ENCODE peak calls at places on chromosomes 16 and 17, in four cellular contexts. S is H9, Q is IMR-90, B is mesenchymal stem cell. R is an unnamed sample.

GRCh38 chr17:59840329-59840907 is 52.3 kb downstream of the TUBD1 start:
- DNase-seq in S (peak), Q (no peak), B (peak), R (no peak)

GRCh38 chr17:78774956-78775571 is 7.0 kb downstream of the CYTH1 start:
- DNase-seq in S (no peak), Q (no peak), B (no peak), R (no peak)

GRCh38 chr17:76529224-76529642 is 8.3 kb downstream of the CYGB start:
- DNase-seq in S (no peak), Q (peak), B (peak), R (no peak)

GRCh38 chr17:13584701-13585080 is 17.0 kb downstream of the HS3ST3A1 start:
- DNase-seq in S (no peak), Q (peak), B (no peak), R (no peak)

GRCh38 chr17:70171159-70171558 is 1.8 kb downstream of the KCNJ2 start:
- DNase-seq in S (no peak), Q (no peak), B (no peak), R (no peak)

GRCh38 chr17:13046361-13046760 is 28.5 kb upstream of the ELAC2 start:
- DNase-seq in S (no peak), Q (no peak), B (no peak), R (no peak)

GRCh38 chr17:28572294-28573099 is 1.2 kb upstream of the PIGS start:
- DNase-seq in S (no peak), Q (no peak), B (no peak), R (no peak)

GRCh38 chr16:72561-73537 is at the start of gene RHBDF1:
- DNase-seq in S (peak), Q (peak), B (peak), R (peak)

GRCh38 chr17:8469964-8470363 is 34.3 kb downstream of the NDEL1 start:
- DNase-seq in S (peak), Q (no peak), B (no peak), R (no peak)

GRCh38 chr16:48517493-48517892 is 92.5 kb downstream of the N4BP1 start:
- DNase-seq in S (no peak), Q (no peak), B (no peak), R (no peak)

GRCh38 chr17:35241520-35241919 is 1.4 kb upstream of the SLFN5 start:
- DNase-seq in S (peak), Q (no peak), B (no peak), R (no peak)

GRCh38 chr17:57875109-57876022 is 25.5 kb upstream of the MRPS23 start:
- DNase-seq in S (peak), Q (peak), B (peak), R (peak)

GRCh38 chr17:72476575-72476986 is 355.8 kb downstream of the SOX9 start:
- DNase-seq in S (peak), Q (no peak), B (no peak), R (peak)

GRCh38 chr16:20676268-20676828 is 21.1 kb downstream of the ACSM1 start:
- DNase-seq in S (no peak), Q (no peak), B (no peak), R (no peak)
- H3K27ac ChIP-seq in S (no peak), Q (no peak), B (no peak), R (no peak)

DNA sequence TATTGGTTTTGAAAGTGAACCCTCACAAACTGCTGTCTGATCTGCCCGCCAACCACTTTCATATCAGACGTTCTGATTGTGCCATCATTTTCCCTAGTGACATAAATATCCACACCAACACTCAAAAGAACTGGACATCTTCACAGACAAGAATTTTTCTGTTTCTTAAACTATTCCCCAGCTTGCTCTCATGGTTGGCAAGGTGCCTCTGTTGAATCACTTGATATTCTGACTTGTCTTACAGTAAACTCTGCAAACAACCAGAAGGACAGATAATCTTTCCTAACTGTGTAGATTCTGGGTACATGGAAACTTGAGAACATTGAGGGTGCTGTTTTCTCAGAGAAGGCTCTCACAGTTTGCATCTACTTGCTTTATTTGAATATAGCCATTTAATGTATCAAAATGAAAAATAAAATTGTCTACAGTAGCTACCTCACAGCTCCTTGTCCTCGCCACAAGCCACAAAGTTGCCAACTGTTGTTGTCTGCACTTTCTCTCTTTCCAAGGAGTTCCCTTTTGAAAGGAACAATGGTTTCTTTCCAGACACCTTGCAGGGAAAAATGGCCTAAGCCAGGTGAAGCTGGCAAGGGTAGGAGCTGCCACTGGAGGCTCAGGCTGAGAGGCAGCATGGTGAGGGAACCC is 46.0 kb upstream of the ADAMTS18 start:
- DNase-seq in S (no peak), Q (no peak), B (no peak), R (no peak)
- H4K8ac ChIP-seq in S (no peak), Q (no peak), B (no peak), R (no peak)

DNA sequence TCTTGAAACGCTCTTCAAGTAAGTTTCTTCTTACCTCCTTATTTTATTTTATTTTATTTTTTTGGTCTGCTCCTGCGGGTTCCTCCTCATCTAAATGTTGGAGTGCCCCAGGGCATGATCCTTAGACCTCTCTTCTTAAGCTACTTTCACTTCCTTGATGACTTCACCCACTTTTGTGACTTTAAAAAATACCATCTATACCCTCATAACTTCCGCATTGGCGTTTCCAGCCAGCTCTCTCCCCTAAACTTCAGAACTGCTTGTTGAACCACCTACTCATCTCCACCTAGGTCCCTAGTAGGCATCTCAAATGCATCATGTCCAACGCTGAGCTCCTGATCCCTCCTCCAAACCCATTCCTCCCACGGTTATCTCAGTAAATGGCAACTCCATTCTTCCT is 51.4 kb upstream of the NFAT5 start:
- DNase-seq in S (no peak), Q (no peak), B (no peak), R (no peak)
- H3K27ac ChIP-seq in S (no peak), Q (no peak), B (no peak), R (no peak)

GRCh38 chr17:4598776-4599504 is 14.6 kb downstream of the SMTNL2 start:
- DNase-seq in S (no peak), Q (peak), B (peak), R (no peak)

GRCh38 chr17:4600563-4600962 is 16.2 kb downstream of the SMTNL2 start:
- DNase-seq in S (peak), Q (no peak), B (no peak), R (no peak)

GRCh38 chr17:4601326-4601725 is 17.0 kb downstream of the SMTNL2 start:
- DNase-seq in S (no peak), Q (no peak), B (no peak), R (no peak)

GRCh38 chr17:4597975-4598374 is 13.6 kb downstream of the SMTNL2 start:
- DNase-seq in S (no peak), Q (no peak), B (no peak), R (no peak)

DNA sequence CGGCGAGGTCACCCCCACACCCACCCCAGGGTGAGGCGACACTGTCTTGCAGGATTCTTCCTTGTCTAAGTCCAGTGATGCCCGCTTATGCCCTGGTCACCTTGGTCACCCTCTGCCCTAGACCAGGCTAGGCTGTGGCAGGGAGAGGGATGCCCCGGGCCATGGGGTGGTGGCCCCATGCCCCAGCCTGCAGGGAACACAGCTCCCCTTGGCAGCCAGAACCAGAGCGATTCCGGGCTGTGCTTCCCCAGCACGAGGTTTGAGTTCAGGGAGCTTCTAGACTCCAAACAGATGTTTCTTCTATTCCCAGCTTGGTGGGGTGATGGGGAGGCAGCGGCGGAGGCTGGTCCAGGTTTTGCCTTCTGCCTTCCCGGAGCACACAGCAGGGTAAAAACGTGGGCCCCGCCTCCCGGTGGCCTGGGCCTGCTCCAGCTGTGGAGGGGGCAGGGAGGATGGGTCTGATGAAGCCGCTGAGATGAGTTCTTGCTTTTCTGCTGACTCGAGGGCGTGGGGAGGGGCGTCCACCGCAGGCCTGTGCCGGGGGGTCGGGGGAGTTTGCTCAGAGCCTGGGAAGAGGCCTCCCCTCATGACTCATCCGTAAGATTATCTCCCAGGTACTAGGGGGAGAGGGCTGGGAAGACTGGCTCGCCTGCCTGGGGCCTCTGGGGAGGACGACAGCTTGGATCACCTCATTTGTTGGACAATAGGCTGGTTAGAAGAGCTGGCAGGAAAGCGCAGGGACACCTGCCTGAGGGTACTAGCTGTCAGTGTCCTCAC is 15.4 kb downstream of the SMTNL2 start:
- DNase-seq in S (peak), Q (peak), B (peak), R (peak)
- H4K8ac ChIP-seq in S (no peak), Q (no peak), B (no peak), R (no peak)